ENCODE peak calls at places on chromosomes 11 and 22, in five cellular contexts. P, H, R, M and B are unnamed samples. For H3K9me3, the result is how much of the 10 kb centered on the place peaks cover.

GRCh38 chr11:106468091-106468490 is 390.6 kb downstream of the AASDHPPT start:
- DNase-seq in M (no peak), P (peak), R (no peak), H (no peak), B (no peak)

GRCh38 chr11:66113132-66113856 is 43.2 kb downstream of the PACS1 start:
- DNase-seq in P (peak), H (no peak), M (no peak), R (peak), B (no peak)

GRCh38 chr11:406796-407650 is 7.8 kb downstream of the SIGIRR start:
- DNase-seq in R (peak), M (peak), H (peak), P (peak), B (peak)

GRCh38 chr11:58622344-58622743 is at the start of gene CNTF:
- DNase-seq in H (no peak), R (no peak), P (peak), M (no peak), B (no peak)

GRCh38 chr11:121038642-121039409 is 14.9 kb downstream of the TBCEL start:
- DNase-seq in P (no peak), H (no peak), R (no peak), M (no peak), B (no peak)

GRCh38 chr11:133347988-133348387 is 184.3 kb downstream of the OPCML start:
- DNase-seq in H (no peak), M (no peak), P (no peak), R (no peak), B (no peak)

GRCh38 chr11:68386331-68386978 is 74.1 kb downstream of the LRP5 start:
- DNase-seq in H (no peak), P (no peak), R (no peak), M (no peak), B (no peak)

GRCh38 chr22:50507421-50507990 is at the start of gene LMF2:
- DNase-seq in P (no peak), R (peak), H (no peak), M (no peak), B (peak)

GRCh38 chr11:57288771-57289579 is 35.8 kb downstream of the TNKS1BP1 start:
- DNase-seq in H (no peak), R (no peak), P (peak), M (no peak), B (peak)

GRCh38 chr11:120180571-120181445 is 30.0 kb upstream of the OAF start:
- DNase-seq in R (no peak), P (peak), H (no peak), M (no peak), B (no peak)

GRCh38 chr11:20021771-20022362 is 138.4 kb downstream of the DBX1 start:
- DNase-seq in H (no peak), M (no peak), P (no peak), R (peak), B (no peak)

GRCh38 chr11:7520981-7521487 is 7.2 kb downstream of the PPFIBP2 start:
- DNase-seq in P (no peak), R (no peak), M (no peak), H (no peak), B (no peak)

GRCh38 chr11:126929186-126930085 is 71.1 kb downstream of the KIRREL3 start:
- DNase-seq in M (no peak), R (no peak), P (peak), H (no peak), B (no peak)

GRCh38 chr22:36010090-36010489 is 18.5 kb downstream of the RBFOX2 start:
- DNase-seq in R (no peak), P (no peak), H (peak), M (no peak), B (no peak)

GRCh38 chr11:118443590-118444218 is 7.4 kb downstream of the KMT2A start:
- DNase-seq in H (no peak), R (no peak), P (no peak), M (peak), B (no peak)

GRCh38 chr11:69101100-69101791 is 52.5 kb downstream of the TPCN2 start:
- DNase-seq in H (peak), R (peak), M (peak), P (peak), B (peak)

GRCh38 chr22:36334838-36335603 is 52.7 kb downstream of the MYH9 start:
- DNase-seq in H (peak), M (no peak), R (no peak), P (peak), B (no peak)

GRCh38 chr11:83661491-83662350 is 375.6 kb upstream of the CCDC90B start:
- DNase-seq in R (no peak), H (no peak), P (no peak), M (no peak), B (no peak)

GRCh38 chr11:5288108-5288911 is 13.4 kb downstream of the OR51B4 start:
- DNase-seq in M (no peak), H (peak), P (peak), R (no peak), B (no peak)

GRCh38 chr11:69136471-69136870 is 19.3 kb upstream of the SMIM38 start:
- DNase-seq in H (no peak), M (no peak), R (no peak), P (no peak), B (no peak)

GRCh38 chr11:34501500-34501899 is 12.1 kb downstream of the ELF5 start:
- DNase-seq in P (peak), M (no peak), H (no peak), R (no peak), B (no peak)

GRCh38 chr11:32105871-32106312 is 15.0 kb downstream of the RCN1 start:
- DNase-seq in H (no peak), P (no peak), M (peak), R (no peak), B (no peak)

GRCh38 chr11:79174045-79175008 is 266.5 kb downstream of the TENM4 start:
- DNase-seq in P (peak), H (no peak), R (no peak), M (no peak), B (no peak)

GRCh38 chr11:29135504-29135903 is 881.3 kb downstream of the KCNA4 start:
- DNase-seq in R (no peak), P (peak), H (no peak), M (no peak), B (no peak)

GRCh38 chr22:30408388-30409101 is 11.7 kb downstream of the SEC14L2 start:
- DNase-seq in P (peak), R (no peak), H (peak), M (no peak), B (no peak)

GRCh38 chr11:124938206-124938765 is 2.4 kb upstream of the HEPACAM start:
- DNase-seq in H (no peak), R (no peak), M (no peak), P (peak), B (no peak)

GRCh38 chr11:99918761-99919160 is 768.3 kb upstream of the ARHGAP42 start:
- DNase-seq in P (no peak), R (no peak), H (no peak), M (no peak), B (no peak)

GRCh38 chr11:99911116-99911515 is 776.0 kb upstream of the ARHGAP42 start:
- DNase-seq in M (no peak), H (no peak), P (no peak), R (no peak), B (no peak)

GRCh38 chr11:99920956-99921355 is 766.1 kb upstream of the ARHGAP42 start:
- DNase-seq in R (no peak), H (no peak), P (no peak), M (no peak), B (no peak)

GRCh38 chr11:99916078-99916477 is 771.0 kb upstream of the ARHGAP42 start:
- DNase-seq in H (no peak), M (no peak), R (no peak), P (no peak), B (no peak)
- H3K9me3 ChIP-seq in H (under half), M (under half), R (under half), P (under half), B (under half)

GRCh38 chr22:49489821-49490220 is 337.9 kb downstream of the BRD1 start:
- DNase-seq in H (no peak), M (no peak), R (no peak), P (no peak), B (no peak)
- TF ChIP-seq RCOR1 in H (no peak), M (no peak), R (no peak), P (no peak), B (no peak)

GRCh38 chr22:48800036-48800885 is 1027.4 kb downstream of the BRD1 start:
- DNase-seq in R (no peak), H (no peak), P (no peak), M (no peak), B (no peak)

GRCh38 chr22:48797731-48798130 is 1029.9 kb downstream of the BRD1 start:
- DNase-seq in P (no peak), M (no peak), R (no peak), H (no peak), B (no peak)

GRCh38 chr22:48800886-48801607 is 1026.6 kb downstream of the BRD1 start:
- DNase-seq in H (no peak), P (no peak), M (no peak), R (no peak), B (no peak)

GRCh38 chr22:48798281-48799226 is 1029.1 kb downstream of the BRD1 start:
- DNase-seq in R (no peak), H (no peak), P (no peak), M (no peak), B (no peak)

DNA sequence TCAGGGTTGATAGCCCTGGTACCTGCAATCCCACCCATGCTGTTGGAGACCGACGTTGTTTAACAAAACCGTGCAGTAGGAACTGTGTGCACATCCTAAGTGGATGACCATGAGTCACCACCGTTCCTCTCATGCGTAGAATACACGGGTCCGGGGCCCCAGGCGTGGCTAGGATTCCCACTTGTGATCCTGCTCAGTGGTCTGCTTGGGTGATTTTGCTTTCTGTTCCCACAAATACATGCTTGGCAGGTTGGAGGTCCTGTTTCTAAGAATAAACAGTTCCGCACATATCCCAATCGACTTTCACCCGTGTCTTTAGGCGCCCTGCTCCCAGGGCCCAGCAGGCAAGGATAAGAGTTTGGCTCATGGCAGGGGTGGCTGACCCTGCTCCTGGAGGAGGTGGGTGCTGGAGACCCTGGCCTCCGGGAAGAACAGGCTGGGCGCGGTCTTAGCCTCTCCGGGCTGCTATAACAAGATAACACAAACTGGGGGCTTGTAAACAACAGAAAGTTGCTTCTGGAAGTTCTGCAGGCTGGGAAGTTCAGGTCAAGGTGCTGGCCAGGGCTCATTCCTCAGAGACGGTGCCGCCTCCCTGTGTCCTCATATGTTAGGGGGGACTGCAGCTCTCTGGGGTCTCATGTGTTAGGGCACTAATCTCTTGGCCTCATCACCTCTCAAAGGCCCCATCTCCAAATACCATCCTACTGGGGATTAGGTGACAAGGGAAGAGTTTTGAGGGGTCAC is 1028.3 kb downstream of the BRD1 start:
- DNase-seq in H (no peak), R (no peak), P (no peak), M (no peak), B (no peak)
- H3K9me3 ChIP-seq in H (under half), R (under half), P (half or more), M (under half), B (under half)

DNA sequence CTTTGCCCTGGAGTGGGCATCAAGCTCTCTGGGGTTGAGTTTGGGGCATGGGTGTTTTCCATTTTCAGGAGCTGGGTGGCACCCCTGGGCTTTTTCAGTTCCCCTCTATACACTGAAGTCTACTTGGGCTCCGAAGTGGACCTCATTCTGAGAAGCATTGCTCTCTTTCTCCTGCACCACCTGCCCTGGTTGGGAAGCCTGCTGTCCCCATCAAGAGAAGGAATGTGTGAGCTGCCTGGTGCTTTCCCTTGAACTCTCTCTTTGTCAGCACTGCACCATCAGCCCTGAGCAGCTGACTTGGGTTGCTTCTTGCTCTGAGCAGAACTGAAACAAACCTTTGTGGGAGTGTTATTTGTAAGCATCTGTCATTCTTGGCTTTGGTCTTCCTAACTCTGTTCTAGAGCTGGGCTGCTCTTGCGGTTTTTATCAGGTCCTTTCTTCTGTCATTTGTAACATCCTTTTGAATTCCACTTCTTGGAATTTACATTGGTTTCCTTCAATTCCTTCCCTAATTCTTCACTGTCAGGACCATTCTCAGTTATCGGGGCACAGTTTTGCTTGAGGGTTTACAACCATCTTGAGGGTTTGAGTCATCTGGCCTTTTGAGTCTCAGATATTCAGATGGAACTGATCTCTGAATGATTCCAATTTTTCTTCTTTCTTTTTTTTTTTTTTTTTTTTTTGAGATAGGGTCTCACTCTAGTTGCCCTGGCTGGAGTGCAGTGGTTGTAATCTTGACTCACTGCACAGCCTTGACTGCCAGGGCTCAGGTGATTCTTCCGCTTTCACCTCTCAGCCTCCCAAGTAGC is 20.5 kb downstream of the UBE2L3 start:
- DNase-seq in M (peak), P (peak), H (peak), R (no peak), B (no peak)
- TF ChIP-seq RCOR1 in M (peak), P (no peak), H (peak), R (no peak), B (no peak)